ENCODE peak calls at places on chromosomes 5 and 9, in nine cellular contexts. E, W, N, X, R, Z, Y, I and S are unnamed samples. For H3K4me1, the result is how much of the 10 kb centered on the place peaks cover.

GRCh38 chr9:129938291-129938979 is 103.2 kb downstream of the USP20 start:
- DNase-seq in W (no peak), Y (peak), N (no peak), I (no peak), R (no peak), E (no peak), Z (no peak), X (no peak), S (no peak)

GRCh38 chr5:73152411-73153388 is 20.3 kb upstream of the TMEM174 start:
- DNase-seq in X (no peak), N (no peak), W (no peak), R (no peak), E (no peak), Y (no peak), Z (peak), I (peak), S (no peak)

GRCh38 chr9:132350861-132351315 is 3.9 kb downstream of the SETX start:
- DNase-seq in Z (no peak), R (no peak), W (no peak), N (no peak), E (no peak), X (no peak), I (no peak), Y (peak), S (peak)

GRCh38 chr9:108150736-108151135 is 661.2 kb upstream of the KLF4 start:
- DNase-seq in Y (peak), Z (no peak), W (no peak), E (no peak), N (no peak), R (no peak), X (peak), I (no peak), S (no peak)

GRCh38 chr5:158398360-158399201 is 539.6 kb upstream of the CLINT1 start:
- DNase-seq in X (no peak), N (no peak), W (no peak), Y (no peak), R (no peak), E (no peak), Z (no peak), I (no peak), S (no peak)

GRCh38 chr9:1071730-1072129 is 21.6 kb downstream of the DMRT2 start:
- DNase-seq in N (no peak), W (no peak), Y (no peak), Z (no peak), X (no peak), R (no peak), E (no peak), I (peak), S (peak)

GRCh38 chr5:157290156-157290980 is 24.4 kb downstream of the CYFIP2 start:
- DNase-seq in Z (no peak), X (no peak), R (no peak), W (no peak), E (no peak), N (no peak), I (no peak), Y (peak), S (no peak)

GRCh38 chr9:126514037-126514821 is 99.5 kb upstream of the LMX1B start:
- DNase-seq in R (peak), Y (peak), W (no peak), N (peak), Z (no peak), I (peak), E (peak), X (peak), S (peak)

GRCh38 chr5:138979684-138980275 is 104.6 kb upstream of the LRRTM2 start:
- DNase-seq in R (no peak), I (no peak), Z (no peak), X (no peak), N (no peak), E (no peak), W (no peak), Y (no peak), S (no peak)

GRCh38 chr5:141094481-141095262 is at the start of gene PCDHB2:
- DNase-seq in N (no peak), W (no peak), R (no peak), Z (no peak), X (peak), Y (peak), I (no peak), E (peak), S (no peak)

GRCh38 chr5:91929522-91929817 is 546.4 kb upstream of the ARRDC3 start:
- DNase-seq in E (no peak), N (no peak), Z (no peak), X (no peak), I (no peak), W (no peak), R (no peak), Y (no peak), S (no peak)

GRCh38 chr5:173331956-173332479 is 3.8 kb upstream of the STC2 start:
- DNase-seq in I (peak), Y (peak), N (peak), R (peak), W (peak), E (peak), Z (peak), X (peak), S (peak)

GRCh38 chr5:36613771-36614656 is 7.6 kb downstream of the SLC1A3 start:
- DNase-seq in E (no peak), I (no peak), X (no peak), R (no peak), N (no peak), W (no peak), Y (no peak), Z (no peak), S (no peak)

GRCh38 chr9:94097788-94098413 is 13.6 kb downstream of the PTPDC1 start:
- DNase-seq in Z (no peak), I (no peak), N (no peak), X (no peak), E (no peak), W (no peak), Y (peak), R (no peak), S (no peak)

GRCh38 chr5:146647656-146648199 is 131.7 kb upstream of the GPR151 start:
- DNase-seq in W (no peak), Y (no peak), Z (no peak), N (no peak), I (no peak), R (no peak), E (no peak), X (no peak), S (no peak)

GRCh38 chr9:88722753-88723152 is 187.8 kb downstream of the NXNL2 start:
- DNase-seq in X (no peak), Y (peak), Z (no peak), E (no peak), W (no peak), I (no peak), R (no peak), N (no peak), S (no peak)

GRCh38 chr9:34430843-34431437 is 27.4 kb downstream of the FAM219A start:
- DNase-seq in W (no peak), N (peak), Y (peak), X (peak), Z (peak), R (no peak), E (peak), I (peak), S (peak)

GRCh38 chr5:168651654-168652053 is 72.5 kb upstream of the PANK3 start:
- DNase-seq in W (no peak), Z (no peak), R (no peak), N (no peak), I (no peak), E (no peak), X (no peak), Y (peak), S (no peak)

DNA sequence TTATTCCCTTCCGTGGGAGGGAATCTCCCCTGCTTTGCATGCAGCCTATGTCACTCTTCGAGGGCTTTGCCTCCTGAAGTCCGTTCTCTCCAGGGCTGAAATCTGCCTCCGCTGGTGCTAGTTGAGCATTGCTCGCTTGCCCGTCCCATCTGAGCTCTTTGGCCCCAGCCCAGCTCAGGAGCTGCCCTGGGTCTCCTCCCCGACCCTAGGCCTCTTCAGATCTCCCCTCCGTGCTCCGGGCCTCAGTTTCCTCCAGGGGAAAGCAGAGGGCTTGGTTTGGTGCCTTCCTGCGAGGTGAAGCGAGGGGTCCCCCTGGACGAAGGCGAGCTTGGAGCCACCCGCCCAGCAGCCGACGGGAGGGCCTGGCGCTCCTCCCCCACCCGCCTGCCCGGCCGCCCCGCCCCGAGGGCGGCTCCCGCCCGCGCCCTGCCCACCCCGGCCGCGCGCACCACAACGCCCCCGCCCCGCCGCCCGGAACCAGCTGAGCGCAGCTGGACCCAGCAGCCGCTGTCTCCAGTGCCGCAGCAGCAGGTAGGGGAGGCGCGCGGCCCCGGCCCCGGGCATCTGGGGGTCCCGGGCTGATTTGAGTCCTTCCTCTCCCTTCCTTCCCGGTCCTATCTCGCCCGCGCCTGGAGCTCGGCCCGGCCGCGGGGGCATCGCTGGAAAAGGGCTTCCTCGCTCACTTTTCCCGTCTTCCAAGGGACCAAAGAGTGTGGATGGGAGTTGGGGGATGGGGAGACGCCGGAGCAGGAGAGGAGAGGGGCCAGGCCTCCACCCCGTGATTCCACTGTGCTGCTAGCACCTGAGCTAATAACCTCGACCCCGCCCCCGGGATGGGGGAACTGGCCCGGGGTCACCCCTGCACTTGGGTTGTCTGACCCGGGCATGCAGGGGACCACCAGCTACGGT is at the start of gene GSN:
- DNase-seq in N (peak), W (peak), R (peak), Y (peak), X (peak), I (peak), E (peak), Z (peak), S (peak)
- TF ChIP-seq CTCF in N (peak), W (peak), R (peak), Y (no peak), X (peak), I (no peak), E (no peak), Z (no peak), S (no peak)

DNA sequence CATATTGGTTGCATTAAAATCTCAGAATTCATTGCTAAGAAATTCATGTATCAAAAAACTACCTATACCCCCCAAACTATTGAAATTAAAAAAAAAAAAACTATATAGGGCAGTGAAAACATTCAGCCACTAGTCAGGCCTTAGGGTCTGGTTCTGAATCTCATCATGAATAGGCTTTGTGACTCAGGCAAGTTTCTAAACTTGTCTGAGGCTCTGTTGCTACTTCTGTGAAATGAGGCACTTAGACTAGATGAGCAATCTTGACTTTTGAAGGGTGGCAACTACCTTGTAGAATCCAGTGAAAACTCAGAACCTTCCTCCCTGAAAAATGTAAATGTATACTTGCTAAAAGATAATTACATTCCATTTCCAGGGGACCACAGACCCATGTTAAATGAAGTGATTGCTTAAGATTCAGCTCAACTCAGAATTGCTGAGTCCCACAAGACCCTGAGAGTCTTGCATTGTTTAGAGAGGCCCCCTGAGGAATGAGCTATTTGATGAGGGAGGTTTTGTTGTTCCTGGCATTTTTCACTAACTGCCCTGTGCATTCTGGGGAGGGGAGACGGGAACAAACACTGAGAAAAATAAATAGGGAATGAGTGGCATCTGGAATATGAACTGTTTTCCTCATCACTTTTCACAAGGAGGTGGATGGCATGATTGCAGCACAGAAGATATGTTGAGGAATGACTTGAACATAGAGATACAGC is 29.5 kb downstream of the RAI14 start:
- DNase-seq in R (no peak), X (no peak), I (no peak), N (no peak), Y (peak), Z (no peak), W (no peak), E (peak), S (no peak)
- H3K4me1 ChIP-seq in R (under half), X (half or more), I (under half), N (under half), Y (under half), Z (half or more), W (under half), E (under half), S (under half)

GRCh38 chr5:88602584-88602983 is 280.4 kb downstream of the MEF2C start:
- DNase-seq in N (no peak), E (peak), W (no peak), X (no peak), I (peak), Y (no peak), R (no peak), Z (peak), S (no peak)
- TF ChIP-seq CTCF in N (no peak), E (peak), W (no peak), X (no peak), I (peak), Y (no peak), R (peak), Z (peak), S (no peak)

GRCh38 chr9:90860382-90860781 is 58.8 kb downstream of the SYK start:
- DNase-seq in W (no peak), N (no peak), X (no peak), E (no peak), R (peak), Y (no peak), I (no peak), Z (no peak), S (no peak)
- H3K4me1 ChIP-seq in W (under half), N (under half), X (under half), E (under half), R (under half), Y (under half), I (under half), Z (under half), S (under half)

DNA sequence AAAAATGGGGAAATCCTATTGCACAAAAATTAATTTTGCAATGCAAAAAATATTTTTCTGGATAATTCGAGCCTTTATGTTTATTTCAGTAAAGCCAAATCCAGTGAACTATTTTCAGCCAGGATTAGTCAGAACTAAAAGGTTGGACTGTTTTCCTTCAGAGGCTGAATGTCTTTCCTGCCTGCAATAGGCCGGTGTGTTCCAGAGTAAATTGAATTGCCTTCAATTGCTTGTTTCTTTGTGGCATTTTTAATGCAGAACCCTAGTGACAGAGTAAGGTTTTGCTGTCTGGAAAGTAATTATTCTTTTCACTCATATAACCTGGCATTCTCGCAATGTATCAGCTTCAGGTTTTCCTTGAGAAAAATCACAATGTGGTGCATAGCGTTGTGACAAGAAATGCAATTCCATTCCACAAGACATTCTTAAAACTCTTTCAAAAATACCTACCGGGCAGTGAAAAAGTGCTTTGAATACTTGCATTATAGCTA is 183.7 kb downstream of the GLIS3 start:
- DNase-seq in W (no peak), R (no peak), X (no peak), E (no peak), Y (peak), N (no peak), I (no peak), Z (no peak), S (no peak)
- TF ChIP-seq CTCF in W (no peak), R (no peak), X (no peak), E (no peak), Y (no peak), N (no peak), I (no peak), Z (no peak), S (no peak)

GRCh38 chr9:134401391-134401790 is 75.1 kb downstream of the RXRA start:
- DNase-seq in Y (no peak), X (no peak), E (no peak), W (no peak), Z (no peak), I (no peak), N (no peak), R (no peak), S (no peak)

GRCh38 chr9:134403682-134404301 is 77.5 kb downstream of the RXRA start:
- DNase-seq in Y (peak), E (no peak), Z (no peak), X (peak), I (peak), N (peak), W (peak), R (peak), S (peak)

GRCh38 chr9:134403292-134403681 is 77.0 kb downstream of the RXRA start:
- DNase-seq in Y (no peak), R (no peak), I (no peak), X (peak), N (no peak), Z (no peak), E (no peak), W (no peak), S (no peak)

GRCh38 chr9:134400283-134400682 is 74.0 kb downstream of the RXRA start:
- DNase-seq in Z (no peak), I (no peak), X (no peak), N (no peak), Y (no peak), W (no peak), R (no peak), E (no peak), S (no peak)

GRCh38 chr9:134402182-134402581 is 75.9 kb downstream of the RXRA start:
- DNase-seq in R (no peak), E (no peak), Y (no peak), Z (no peak), W (no peak), X (no peak), N (no peak), I (no peak), S (no peak)
- H3K4me1 ChIP-seq in R (half or more), E (under half), Y (under half), Z (under half), W (half or more), X (half or more), N (under half), I (under half), S (under half)

GRCh38 chr9:12702160-12702758 is 9.1 kb downstream of the TYRP1 start:
- DNase-seq in Z (peak), Y (peak), N (no peak), I (peak), E (peak), R (no peak), W (no peak), X (peak), S (peak)
- TF ChIP-seq CTCF in Z (no peak), Y (peak), N (no peak), I (peak), E (peak), R (peak), W (peak), X (peak), S (peak)

GRCh38 chr5:107887181-107887580 is 216.4 kb upstream of the EFNA5 start:
- DNase-seq in N (no peak), Z (no peak), Y (no peak), I (no peak), X (no peak), R (no peak), E (no peak), W (no peak), S (no peak)
- H3K4me1 ChIP-seq in N (under half), Z (under half), Y (under half), I (under half), X (under half), R (under half), E (under half), W (under half), S (under half)